ENCODE peak calls at places on chromosomes 1 and 21, in six cellular contexts. V, Q, E, T, I and N are unnamed samples.

GRCh38 chr1:160781914-160782689 is 13.9 kb upstream of the LY9 start:
- DNase-seq in V (no peak), Q (no peak), E (no peak), T (peak; percentile 37), I (no peak), N (no peak)

GRCh38 chr1:12078575-12078937 is 15.5 kb downstream of the TNFRSF8 start:
- DNase-seq in V (no peak), Q (no peak), E (no peak), T (no peak), I (peak; percentile 37), N (no peak)

GRCh38 chr1:101444381-101444780 is 207.6 kb downstream of the S1PR1 start:
- DNase-seq in V (no peak), Q (no peak), E (no peak), T (no peak), I (no peak), N (no peak)

GRCh38 chr1:26626994-26627393 is 68.8 kb upstream of the ARID1A start:
- DNase-seq in V (peak; percentile 43), Q (no peak), E (no peak), T (no peak), I (no peak), N (no peak)

GRCh38 chr1:31422505-31423319 is 9.7 kb downstream of the SERINC2 start:
- DNase-seq in V (peak; percentile 50), Q (peak; percentile 39), E (peak; percentile 87), T (peak; percentile 57), I (peak; percentile 75), N (peak; percentile 76)

GRCh38 chr1:214127705-214128104 is 139.9 kb downstream of the PROX1 start:
- DNase-seq in V (no peak), Q (no peak), E (no peak), T (no peak), I (no peak), N (no peak)

GRCh38 chr1:218476385-218476784 is 131.2 kb downstream of the TGFB2 start:
- DNase-seq in V (no peak), Q (no peak), E (peak; percentile 73), T (no peak), I (no peak), N (no peak)

GRCh38 chr1:91428182-91428798 is 23.7 kb upstream of the HFM1 start:
- DNase-seq in V (no peak), Q (no peak), E (no peak), T (no peak), I (no peak), N (no peak)

GRCh38 chr1:34166191-34167090 is 1.4 kb upstream of the CSMD2 start:
- DNase-seq in V (no peak), Q (no peak), E (peak; percentile 26), T (no peak), I (no peak), N (no peak)

GRCh38 chr1:177021741-177022140 is 142.8 kb downstream of the ASTN1 start:
- DNase-seq in V (no peak), Q (no peak), E (no peak), T (no peak), I (no peak), N (no peak)

GRCh38 chr21:32240708-32241433 is 38.0 kb downstream of the MIS18A start:
- DNase-seq in V (peak; percentile 26), Q (no peak), E (no peak), T (no peak), I (no peak), N (no peak)

GRCh38 chr1:235327559-235328270 is at the start of gene ARID4B:
- DNase-seq in V (no peak), Q (no peak), E (no peak), T (no peak), I (peak; percentile 89), N (peak; percentile 85)

GRCh38 chr1:168476588-168477379 is 67.0 kb downstream of the XCL2 start:
- DNase-seq in V (no peak), Q (no peak), E (peak; percentile 59), T (no peak), I (no peak), N (no peak)

GRCh38 chr1:226476657-226477319 is 68.9 kb upstream of the PARP1 start:
- DNase-seq in V (no peak), Q (no peak), E (peak; percentile 37), T (no peak), I (no peak), N (no peak)

GRCh38 chr1:30735124-30735523 is 11.7 kb upstream of the MATN1 start:
- DNase-seq in V (no peak), Q (no peak), E (no peak), T (no peak), I (no peak), N (no peak)

GRCh38 chr1:230427477-230427876 is 1.3 kb upstream of the PGBD5 start:
- DNase-seq in V (no peak), Q (no peak), E (no peak), T (no peak), I (no peak), N (no peak)

GRCh38 chr1:119361205-119361604 is 7.4 kb upstream of the HAO2 start:
- DNase-seq in V (no peak), Q (no peak), E (no peak), T (no peak), I (no peak), N (no peak)

GRCh38 chr21:26096972-26097371 is 73.6 kb downstream of the APP start:
- DNase-seq in V (no peak), Q (no peak), E (no peak), T (no peak), I (no peak), N (no peak)

GRCh38 chr1:6880951-6881690 is 95.9 kb downstream of the CAMTA1 start:
- DNase-seq in V (no peak), Q (no peak), E (no peak), T (no peak), I (no peak), N (no peak)

GRCh38 chr1:94636625-94637024 is 95.1 kb upstream of the F3 start:
- DNase-seq in V (peak; percentile 7), Q (no peak), E (no peak), T (no peak), I (no peak), N (no peak)

GRCh38 chr1:208997726-208998312 is 585.7 kb upstream of the CAMK1G start:
- DNase-seq in V (no peak), Q (no peak), E (peak; percentile 10), T (no peak), I (no peak), N (no peak)

GRCh38 chr1:221076467-221076866 is 197.2 kb downstream of the HLX start:
- DNase-seq in V (no peak), Q (no peak), E (no peak), T (no peak), I (no peak), N (no peak)

GRCh38 chr1:173669491-173669941 is at the start of gene ANKRD45:
- DNase-seq in V (peak; percentile 6), Q (no peak), E (no peak), T (no peak), I (peak; percentile 57), N (no peak)

GRCh38 chr1:60965280-60965854 is 117.0 kb upstream of the NFIA start:
- DNase-seq in V (no peak), Q (no peak), E (no peak), T (no peak), I (no peak), N (no peak)

GRCh38 chr1:156581661-156582387 is 2.3 kb downstream of the TTC24 start:
- DNase-seq in V (no peak), Q (peak; percentile 17), E (no peak), T (no peak), I (no peak), N (no peak)

GRCh38 chr1:2179283-2180013 is 15.1 kb downstream of the FAAP20 start:
- DNase-seq in V (no peak), Q (no peak), E (no peak), T (no peak), I (no peak), N (no peak)

GRCh38 chr1:164611754-164612642 is 53.0 kb downstream of the PBX1 start:
- DNase-seq in V (no peak), Q (no peak), E (peak; percentile 80), T (no peak), I (no peak), N (no peak)

GRCh38 chr21:19034041-19034440 is 630.5 kb upstream of the TMPRSS15 start:
- DNase-seq in V (no peak), Q (no peak), E (no peak), T (no peak), I (no peak), N (no peak)

GRCh38 chr1:151156515-151156819 is at the start of gene TNFAIP8L2:
- DNase-seq in V (no peak), Q (peak; percentile 60), E (no peak), T (peak; percentile 85), I (peak; percentile 75), N (no peak)

GRCh38 chr1:19007491-19008441 is 51.3 kb upstream of the IFFO2 start:
- DNase-seq in V (no peak), Q (no peak), E (no peak), T (no peak), I (no peak), N (no peak)

GRCh38 chr1:220320709-220321108 is 48.5 kb upstream of the RAB3GAP2 start:
- DNase-seq in V (no peak), Q (no peak), E (no peak), T (no peak), I (no peak), N (no peak)

GRCh38 chr1:5423109-5423508 is 569.1 kb downstream of the NPHP4 start:
- DNase-seq in V (no peak), Q (peak; percentile 9), E (no peak), T (no peak), I (no peak), N (no peak)

GRCh38 chr21:20647603-20648002 is 350.6 kb upstream of the NCAM2 start:
- DNase-seq in V (peak; percentile 21), Q (no peak), E (peak; percentile 82), T (no peak), I (no peak), N (no peak)

GRCh38 chr1:236753964-236754363 is 41.1 kb upstream of the MTR start:
- DNase-seq in V (no peak), Q (no peak), E (no peak), T (no peak), I (no peak), N (no peak)

GRCh38 chr1:32870615-32871363 is at the start of gene FNDC5:
- DNase-seq in V (no peak), Q (no peak), E (no peak), T (no peak), I (no peak), N (peak; percentile 44)

GRCh38 chr21:18772404-18772803 is 368.8 kb upstream of the TMPRSS15 start:
- DNase-seq in V (no peak), Q (no peak), E (peak; percentile 75), T (no peak), I (no peak), N (no peak)

GRCh38 chr1:111804736-111805135 is 49.0 kb downstream of the DDX20 start:
- DNase-seq in V (no peak), Q (no peak), E (no peak), T (no peak), I (no peak), N (no peak)